ENCODE peak calls at places on chromosomes 13 and 19, in seven cellular contexts. One of them, this sample, is unnamed.

GRCh38 chr13:73058741-73059459 is at the start of gene KLF5:
- DNase-seq in fibroblast of mammary gland: peak
- DNase-seq in brain microvascular endothelial cell: peak
- DNase-seq in RWPE2: peak
- DNase-seq in suprapubic skin: peak
- DNase-seq in upper lobe of left lung: peak
- DNase-seq in lower lobe of right lung: peak
- DNase-seq in this sample: peak

GRCh38 chr13:49627831-49628652 is at the start of gene ARL11:
- DNase-seq in fibroblast of mammary gland: no peak
- DNase-seq in RWPE2: no peak
- DNase-seq in upper lobe of left lung: peak
- DNase-seq in brain microvascular endothelial cell: no peak
- DNase-seq in suprapubic skin: no peak
- DNase-seq in lower lobe of right lung: peak
- DNase-seq in this sample: peak

GRCh38 chr19:9848060-9848459 is 12.9 kb downstream of the PIN1 start:
- DNase-seq in lower lobe of right lung: no peak
- DNase-seq in fibroblast of mammary gland: no peak
- DNase-seq in suprapubic skin: no peak
- DNase-seq in upper lobe of left lung: peak
- DNase-seq in brain microvascular endothelial cell: no peak
- DNase-seq in RWPE2: no peak
- DNase-seq in this sample: no peak

GRCh38 chr13:80924596-80924995 is 583.7 kb upstream of the SPRY2 start:
- DNase-seq in upper lobe of left lung: no peak
- DNase-seq in RWPE2: no peak
- DNase-seq in lower lobe of right lung: no peak
- DNase-seq in suprapubic skin: no peak
- DNase-seq in fibroblast of mammary gland: peak
- DNase-seq in brain microvascular endothelial cell: peak
- DNase-seq in this sample: peak

GRCh38 chr13:29924482-29924884 is 74.1 kb upstream of the UBL3 start:
- DNase-seq in brain microvascular endothelial cell: peak
- DNase-seq in suprapubic skin: no peak
- DNase-seq in fibroblast of mammary gland: peak
- DNase-seq in upper lobe of left lung: no peak
- DNase-seq in lower lobe of right lung: no peak
- DNase-seq in RWPE2: no peak
- DNase-seq in this sample: peak

GRCh38 chr13:21638319-21639282 is 32.3 kb upstream of the FGF9 start:
- DNase-seq in upper lobe of left lung: no peak
- DNase-seq in fibroblast of mammary gland: peak
- DNase-seq in RWPE2: no peak
- DNase-seq in lower lobe of right lung: no peak
- DNase-seq in suprapubic skin: no peak
- DNase-seq in brain microvascular endothelial cell: no peak
- DNase-seq in this sample: peak

GRCh38 chr13:68232351-68233130 is 1002.4 kb upstream of the PCDH9 start:
- DNase-seq in fibroblast of mammary gland: no peak
- DNase-seq in suprapubic skin: no peak
- DNase-seq in RWPE2: no peak
- DNase-seq in upper lobe of left lung: no peak
- DNase-seq in lower lobe of right lung: no peak
- DNase-seq in brain microvascular endothelial cell: peak
- DNase-seq in this sample: peak

GRCh38 chr13:91298060-91298459 is 49.4 kb upstream of the MIR17HG start:
- DNase-seq in fibroblast of mammary gland: no peak
- DNase-seq in upper lobe of left lung: no peak
- DNase-seq in RWPE2: no peak
- DNase-seq in lower lobe of right lung: no peak
- DNase-seq in suprapubic skin: no peak
- DNase-seq in brain microvascular endothelial cell: no peak
- DNase-seq in this sample: no peak

GRCh38 chr13:106752584-106753202 is 184.8 kb upstream of the ARGLU1 start:
- DNase-seq in suprapubic skin: no peak
- DNase-seq in RWPE2: no peak
- DNase-seq in lower lobe of right lung: no peak
- DNase-seq in upper lobe of left lung: no peak
- DNase-seq in brain microvascular endothelial cell: no peak
- DNase-seq in fibroblast of mammary gland: no peak
- DNase-seq in this sample: no peak

GRCh38 chr13:96053003-96053703 is at the start of gene UGGT2:
- DNase-seq in fibroblast of mammary gland: peak
- DNase-seq in RWPE2: peak
- DNase-seq in upper lobe of left lung: peak
- DNase-seq in brain microvascular endothelial cell: peak
- DNase-seq in suprapubic skin: peak
- DNase-seq in lower lobe of right lung: peak
- DNase-seq in this sample: peak

GRCh38 chr13:38758278-38758677 is 71.4 kb downstream of the FREM2 start:
- DNase-seq in upper lobe of left lung: no peak
- DNase-seq in RWPE2: no peak
- DNase-seq in suprapubic skin: no peak
- DNase-seq in lower lobe of right lung: no peak
- DNase-seq in fibroblast of mammary gland: no peak
- DNase-seq in brain microvascular endothelial cell: no peak
- DNase-seq in this sample: no peak

GRCh38 chr19:30224689-30225606 is 147.2 kb upstream of the ZNF536 start:
- DNase-seq in RWPE2: no peak
- DNase-seq in upper lobe of left lung: peak
- DNase-seq in lower lobe of right lung: no peak
- DNase-seq in brain microvascular endothelial cell: no peak
- DNase-seq in suprapubic skin: no peak
- DNase-seq in fibroblast of mammary gland: no peak
- DNase-seq in this sample: no peak

GRCh38 chr13:89066868-89067466 is 1395.8 kb downstream of the SLITRK5 start:
- DNase-seq in lower lobe of right lung: no peak
- DNase-seq in suprapubic skin: no peak
- DNase-seq in upper lobe of left lung: no peak
- DNase-seq in fibroblast of mammary gland: peak
- DNase-seq in brain microvascular endothelial cell: no peak
- DNase-seq in RWPE2: no peak
- DNase-seq in this sample: peak

GRCh38 chr19:37251308-37252229 is 33.6 kb downstream of the ZNF383 start:
- DNase-seq in brain microvascular endothelial cell: peak
- DNase-seq in suprapubic skin: no peak
- DNase-seq in RWPE2: peak
- DNase-seq in fibroblast of mammary gland: peak
- DNase-seq in lower lobe of right lung: peak
- DNase-seq in upper lobe of left lung: peak
- DNase-seq in this sample: peak

GRCh38 chr19:49929611-49930482 is 543 bp upstream of the NUP62 start:
- DNase-seq in RWPE2: peak
- DNase-seq in fibroblast of mammary gland: peak
- DNase-seq in upper lobe of left lung: peak
- DNase-seq in suprapubic skin: peak
- DNase-seq in brain microvascular endothelial cell: peak
- DNase-seq in lower lobe of right lung: peak
- DNase-seq in this sample: peak
- TF ChIP-seq CTCF in RWPE2: no peak
- TF ChIP-seq CTCF in fibroblast of mammary gland: no peak
- TF ChIP-seq CTCF in upper lobe of left lung: peak
- TF ChIP-seq CTCF in suprapubic skin: no peak
- TF ChIP-seq CTCF in brain microvascular endothelial cell: no peak
- TF ChIP-seq CTCF in lower lobe of right lung: peak
- TF ChIP-seq CTCF in this sample: no peak

GRCh38 chr19:53881482-53882390 is at the start of gene PRKCG:
- DNase-seq in suprapubic skin: no peak
- DNase-seq in fibroblast of mammary gland: no peak
- DNase-seq in RWPE2: no peak
- DNase-seq in lower lobe of right lung: peak
- DNase-seq in brain microvascular endothelial cell: no peak
- DNase-seq in upper lobe of left lung: peak
- DNase-seq in this sample: peak

GRCh38 chr19:53883231-53883661 is 1.2 kb downstream of the PRKCG start:
- DNase-seq in fibroblast of mammary gland: no peak
- DNase-seq in brain microvascular endothelial cell: no peak
- DNase-seq in RWPE2: no peak
- DNase-seq in lower lobe of right lung: no peak
- DNase-seq in upper lobe of left lung: peak
- DNase-seq in suprapubic skin: no peak
- DNase-seq in this sample: no peak

GRCh38 chr19:53883741-53884140 is 1.7 kb downstream of the PRKCG start:
- DNase-seq in lower lobe of right lung: no peak
- DNase-seq in fibroblast of mammary gland: no peak
- DNase-seq in suprapubic skin: no peak
- DNase-seq in RWPE2: no peak
- DNase-seq in brain microvascular endothelial cell: no peak
- DNase-seq in upper lobe of left lung: no peak
- DNase-seq in this sample: no peak

GRCh38 chr19:53880716-53881481 is 1.1 kb upstream of the PRKCG start:
- DNase-seq in RWPE2: no peak
- DNase-seq in brain microvascular endothelial cell: no peak
- DNase-seq in upper lobe of left lung: no peak
- DNase-seq in lower lobe of right lung: no peak
- DNase-seq in suprapubic skin: no peak
- DNase-seq in fibroblast of mammary gland: no peak
- DNase-seq in this sample: no peak

GRCh38 chr19:53882391-53883050 is 524 bp downstream of the PRKCG start:
- DNase-seq in RWPE2: no peak
- DNase-seq in suprapubic skin: no peak
- DNase-seq in fibroblast of mammary gland: no peak
- DNase-seq in lower lobe of right lung: no peak
- DNase-seq in brain microvascular endothelial cell: no peak
- DNase-seq in upper lobe of left lung: no peak
- DNase-seq in this sample: no peak
- H3K4me3 ChIP-seq in RWPE2: peak
- H3K4me3 ChIP-seq in suprapubic skin: peak
- H3K4me3 ChIP-seq in fibroblast of mammary gland: no peak
- H3K4me3 ChIP-seq in lower lobe of right lung: peak
- H3K4me3 ChIP-seq in brain microvascular endothelial cell: no peak
- H3K4me3 ChIP-seq in upper lobe of left lung: peak
- H3K4me3 ChIP-seq in this sample: no peak

GRCh38 chr19:35902870-35903475 is 644 bp downstream of the HCST start:
- DNase-seq in upper lobe of left lung: no peak
- DNase-seq in brain microvascular endothelial cell: no peak
- DNase-seq in lower lobe of right lung: no peak
- DNase-seq in fibroblast of mammary gland: no peak
- DNase-seq in RWPE2: no peak
- DNase-seq in suprapubic skin: no peak
- DNase-seq in this sample: no peak

GRCh38 chr19:35904312-35905068 is 2.2 kb downstream of the HCST start:
- DNase-seq in fibroblast of mammary gland: no peak
- DNase-seq in brain microvascular endothelial cell: no peak
- DNase-seq in suprapubic skin: no peak
- DNase-seq in upper lobe of left lung: no peak
- DNase-seq in RWPE2: no peak
- DNase-seq in lower lobe of right lung: no peak
- DNase-seq in this sample: no peak

GRCh38 chr19:35905178-35905727 is 2.8 kb downstream of the TYROBP start:
- DNase-seq in upper lobe of left lung: no peak
- DNase-seq in lower lobe of right lung: no peak
- DNase-seq in brain microvascular endothelial cell: no peak
- DNase-seq in RWPE2: no peak
- DNase-seq in fibroblast of mammary gland: no peak
- DNase-seq in suprapubic skin: no peak
- DNase-seq in this sample: no peak

GRCh38 chr19:35901854-35902661 is at the start of gene HCST:
- DNase-seq in brain microvascular endothelial cell: no peak
- DNase-seq in fibroblast of mammary gland: peak
- DNase-seq in suprapubic skin: no peak
- DNase-seq in upper lobe of left lung: no peak
- DNase-seq in RWPE2: no peak
- DNase-seq in lower lobe of right lung: peak
- DNase-seq in this sample: peak

GRCh38 chr19:35903550-35904179 is 1.3 kb downstream of the HCST start:
- DNase-seq in brain microvascular endothelial cell: peak
- DNase-seq in lower lobe of right lung: peak
- DNase-seq in upper lobe of left lung: peak
- DNase-seq in RWPE2: no peak
- DNase-seq in fibroblast of mammary gland: peak
- DNase-seq in suprapubic skin: peak
- DNase-seq in this sample: peak
- TF ChIP-seq CTCF in brain microvascular endothelial cell: no peak
- TF ChIP-seq CTCF in lower lobe of right lung: no peak
- TF ChIP-seq CTCF in upper lobe of left lung: no peak
- TF ChIP-seq CTCF in RWPE2: no peak
- TF ChIP-seq CTCF in fibroblast of mammary gland: no peak
- TF ChIP-seq CTCF in suprapubic skin: no peak
- TF ChIP-seq CTCF in this sample: no peak

DNA sequence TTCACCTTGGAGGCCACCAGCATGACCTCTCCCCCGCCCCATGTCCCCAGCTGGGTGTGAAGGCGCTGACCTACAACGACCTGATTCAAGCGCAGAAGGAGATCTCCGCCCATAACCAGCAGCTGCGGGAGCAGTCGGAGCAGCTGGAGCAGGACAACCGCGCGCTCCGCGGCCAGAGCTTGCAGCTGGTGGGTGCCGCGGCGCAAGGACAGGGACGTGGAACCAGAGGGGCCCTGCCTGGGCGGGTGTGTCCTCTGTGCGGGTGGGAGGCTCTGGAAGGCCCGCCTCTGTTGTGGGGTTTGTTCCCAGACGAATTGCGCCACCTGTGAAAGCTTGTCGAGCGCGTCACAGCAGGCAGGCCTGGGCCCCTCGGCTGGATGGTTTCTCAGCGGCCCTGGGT is 22.3 kb downstream of the PLEKHJ1 start:
- DNase-seq in upper lobe of left lung: peak
- DNase-seq in lower lobe of right lung: no peak
- DNase-seq in suprapubic skin: no peak
- DNase-seq in fibroblast of mammary gland: peak
- DNase-seq in brain microvascular endothelial cell: no peak
- DNase-seq in RWPE2: no peak
- DNase-seq in this sample: peak
- H3K4me3 ChIP-seq in upper lobe of left lung: peak
- H3K4me3 ChIP-seq in lower lobe of right lung: no peak
- H3K4me3 ChIP-seq in suprapubic skin: no peak
- H3K4me3 ChIP-seq in fibroblast of mammary gland: no peak
- H3K4me3 ChIP-seq in brain microvascular endothelial cell: no peak
- H3K4me3 ChIP-seq in RWPE2: no peak
- H3K4me3 ChIP-seq in this sample: no peak

This sample was measured in epithelial cell of esophagus.